ENCODE peak calls at places on chromosomes 13 and 19, in five cellular contexts. R is DND-41, T is heart left ventricle, W is mucosa of descending colon, Y is fibroblast of lung. D is an unnamed sample.
A peak's percentile ranks its signal among the peaks of the same experiment; 100 is the strongest.

GRCh38 chr13:27792393-27793218 is at the start of gene GSX1:
- DNase-seq in R (no peak), Y (peak; percentile 74), T (peak; percentile 75), W (peak; percentile 75), D (peak; percentile 38)

GRCh38 chr19:43504426-43505185 is at the start of gene PHLDB3:
- DNase-seq in W (peak; percentile 79), Y (no peak), R (peak; percentile 65), T (peak; percentile 55), D (no peak)

GRCh38 chr19:57773488-57773887 is 4.0 kb downstream of the ZNF586 start:
- DNase-seq in W (no peak), T (no peak), R (no peak), Y (no peak), D (no peak)

GRCh38 chr13:73303858-73304257 is 245.1 kb downstream of the KLF5 start:
- DNase-seq in T (no peak), R (no peak), Y (no peak), W (no peak), D (no peak)

GRCh38 chr19:1057185-1057857 is 9.6 kb upstream of the ARHGAP45 start:
- DNase-seq in T (no peak), R (peak; percentile 57), Y (peak; percentile 80), W (no peak), D (peak; percentile 63)

GRCh38 chr19:38028913-38029565 is 122.0 kb downstream of the SIPA1L3 start:
- DNase-seq in T (no peak), W (no peak), R (no peak), Y (no peak), D (no peak)

GRCh38 chr13:86446311-86446710 is 647.1 kb upstream of the SLITRK6 start:
- DNase-seq in T (no peak), W (no peak), R (no peak), Y (peak; percentile 58), D (no peak)

GRCh38 chr19:44635581-44636438 is 7.9 kb upstream of the PVR start:
- DNase-seq in T (no peak), W (no peak), R (no peak), Y (peak; percentile 63), D (no peak)

GRCh38 chr19:55642153-55643002 is 1.1 kb upstream of the ZNF581 start:
- DNase-seq in W (peak; percentile 64), T (no peak), Y (peak; percentile 28), R (peak; percentile 46), D (no peak)

GRCh38 chr13:33258437-33259193 is 26.9 kb downstream of the STARD13 start:
- DNase-seq in T (no peak), Y (peak; percentile 83), W (no peak), R (no peak), D (no peak)

GRCh38 chr13:77918391-77919261 is at the start of gene EDNRB:
- DNase-seq in Y (peak; percentile 39), W (peak; percentile 29), R (no peak), T (peak; percentile 56), D (no peak)

GRCh38 chr19:16449330-16449961 is 22.3 kb downstream of the EPS15L1 start:
- DNase-seq in W (no peak), T (no peak), Y (peak; percentile 13), R (no peak), D (peak; percentile 68)

GRCh38 chr13:27007166-27007565 is 164.4 kb downstream of the USP12 start:
- DNase-seq in R (no peak), W (no peak), T (no peak), Y (no peak), D (no peak)

GRCh38 chr13:65264066-65264465 is 1966.1 kb downstream of the PCDH9 start:
- DNase-seq in Y (no peak), R (no peak), W (no peak), T (no peak), D (no peak)

GRCh38 chr19:52585604-52586003 is 15.5 kb downstream of the ZNF701 start:
- DNase-seq in T (no peak), Y (no peak), R (no peak), W (no peak), D (no peak)
- H3K4me3 ChIP-seq in T (no peak overlapping the region), Y (no peak overlapping the region), R (no peak overlapping the region), W (no peak overlapping the region), D (no peak overlapping the region)

GRCh38 chr13:41005709-41006108 is 13.4 kb downstream of the ELF1 start:
- DNase-seq in T (no peak), W (no peak), Y (no peak), R (no peak), D (no peak)
- H3K4me1 ChIP-seq in T (no peaks in the 10 kb centered on the region), W (peaks cover 66% of the 10 kb centered on the region), Y (peaks cover 2% of the 10 kb centered on the region), R (peaks cover 88% of the 10 kb centered on the region), D (peaks cover 90% of the 10 kb centered on the region)

GRCh38 chr19:49663224-49663623 is 2.4 kb downstream of the IRF3 start:
- DNase-seq in R (no peak), W (no peak), Y (no peak), T (no peak), D (no peak)
- H3K4me3 ChIP-seq in R (no peak overlapping the region), W (no peak overlapping the region), Y (no peak overlapping the region), T (no peak overlapping the region), D (peak overlapping the region; percentile 99)

DNA sequence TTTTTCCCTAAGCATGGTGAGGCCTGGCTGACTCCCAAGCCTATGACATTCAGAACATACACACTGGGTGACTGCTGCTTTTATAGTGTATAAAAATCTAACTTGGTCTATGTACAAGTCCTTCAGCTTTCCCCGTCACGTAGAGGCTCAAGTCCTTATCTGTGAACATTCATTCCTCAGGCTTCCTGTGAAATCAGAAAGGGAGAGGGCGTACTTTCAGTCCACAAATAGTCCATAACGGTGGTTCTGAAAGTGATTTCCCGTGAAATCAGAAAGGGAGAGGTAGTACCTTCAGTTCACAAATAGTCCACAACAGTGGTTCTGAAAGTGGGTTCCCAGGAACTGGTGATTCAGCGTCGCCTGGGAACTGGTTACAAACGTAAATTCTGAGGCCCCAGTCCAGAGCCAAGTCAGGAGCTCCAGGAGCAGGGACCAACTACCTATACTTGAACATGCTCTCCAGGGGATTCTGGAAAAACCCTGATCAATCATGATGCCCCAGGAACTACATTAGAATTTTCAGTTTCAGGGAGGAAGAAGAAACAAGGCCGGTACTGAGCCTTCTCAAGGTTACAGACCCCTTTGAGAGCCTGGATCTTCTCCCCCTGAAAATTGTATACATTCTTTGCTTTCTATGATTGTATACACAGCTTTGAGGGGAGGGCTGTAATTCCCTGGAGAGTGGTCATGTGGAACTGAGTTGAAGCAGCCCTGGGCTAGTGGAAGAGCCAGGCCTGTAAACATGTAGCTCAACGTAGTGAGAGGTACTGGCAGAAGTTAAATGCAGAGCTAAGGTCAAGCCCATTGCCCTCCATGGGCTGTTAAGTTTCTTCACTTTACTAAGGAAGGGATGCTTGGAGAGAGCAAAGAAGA is 17.3 kb downstream of the DOCK9 start:
- DNase-seq in Y (no peak), W (no peak), R (no peak), T (no peak), D (no peak)
- H3K4me1 ChIP-seq in Y (no peaks in the 10 kb centered on the region), W (peaks cover 8% of the 10 kb centered on the region), R (peaks cover 9% of the 10 kb centered on the region), T (peaks cover 36% of the 10 kb centered on the region), D (no peaks in the 10 kb centered on the region)

GRCh38 chr19:49340865-49341718 is 5.9 kb downstream of the CD37 start:
- DNase-seq in R (no peak), Y (no peak), W (no peak), T (no peak), D (no peak)
- H3K4me3 ChIP-seq in R (no peak overlapping the region), Y (no peak overlapping the region), W (no peak overlapping the region), T (no peak overlapping the region), D (no peak overlapping the region)

DNA sequence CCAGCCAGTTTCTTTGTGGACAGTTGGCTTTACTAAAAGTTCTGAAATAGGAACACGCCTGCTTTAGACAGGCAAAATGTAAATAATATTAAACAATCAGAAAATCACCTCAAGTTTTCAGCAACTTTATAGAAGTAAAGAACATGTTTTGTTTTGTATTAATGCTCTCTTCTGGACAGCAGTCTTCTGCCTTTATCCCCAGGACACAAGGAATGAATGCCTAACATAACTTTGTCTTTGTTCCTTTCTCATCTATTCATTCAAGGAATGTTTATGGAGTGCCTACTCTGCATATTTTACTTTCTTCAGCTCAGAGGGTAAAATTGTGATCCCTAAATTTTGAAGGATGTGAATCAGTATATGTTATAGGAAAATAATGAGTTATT is 325.4 kb downstream of the FOXO1 start:
- DNase-seq in T (no peak), W (no peak), Y (no peak), R (no peak), D (no peak)
- H3K4me1 ChIP-seq in T (peaks cover 22% of the 10 kb centered on the region), W (no peaks in the 10 kb centered on the region), Y (no peaks in the 10 kb centered on the region), R (no peaks in the 10 kb centered on the region), D (no peaks in the 10 kb centered on the region)

DNA sequence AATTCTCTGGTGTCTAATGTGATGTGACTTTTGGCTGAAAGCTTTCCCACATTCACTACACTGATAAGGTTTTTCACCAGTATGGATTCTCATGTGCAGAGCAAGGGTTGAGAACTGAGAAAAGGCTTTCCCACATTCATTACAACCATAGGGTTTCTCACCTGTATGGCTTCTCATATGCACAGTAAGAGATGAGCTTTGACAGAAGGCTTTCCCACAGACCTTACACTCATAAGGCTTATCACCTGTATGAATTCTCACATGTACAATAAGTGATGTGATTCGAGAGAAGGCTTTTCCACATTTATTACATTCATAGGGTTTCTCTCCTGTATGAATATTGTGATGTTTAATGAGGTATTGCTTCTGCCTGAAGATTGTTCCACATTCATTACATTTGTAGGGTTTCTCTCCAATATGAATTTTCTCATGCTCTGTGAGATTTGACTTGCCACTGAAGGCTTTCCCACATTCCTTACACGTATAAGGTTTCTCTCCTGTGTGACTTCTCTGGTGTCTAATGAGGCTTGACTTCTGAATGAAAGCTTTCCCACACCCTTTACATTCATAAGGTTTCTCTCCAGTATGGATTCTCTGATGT is 14.0 kb downstream of the ZNF260 start:
- DNase-seq in T (no peak), Y (peak; percentile 10), R (no peak), W (no peak), D (no peak)
- H3K4me3 ChIP-seq in T (no peak overlapping the region), Y (no peak overlapping the region), R (no peak overlapping the region), W (no peak overlapping the region), D (no peak overlapping the region)